ENCODE peak calls at places on chromosomes 5 and 9, in six cellular contexts. D, A, O, S, M and L are unnamed samples.
A peak's percentile ranks its signal among the peaks of the same experiment; 100 is the strongest.

GRCh38 chr9:114289571-114290481 is 33.1 kb upstream of the ORM1 start:
- DNase-seq in D (peak; percentile 7), A (no peak), O (no peak), S (no peak), M (peak; percentile 52), L (no peak)

GRCh38 chr9:130179508-130179907 is 7.3 kb downstream of the NCS1 start:
- DNase-seq in D (no peak), A (no peak), O (no peak), S (no peak), M (no peak), L (no peak)

GRCh38 chr5:181241393-181241975 is 2.2 kb downstream of the RACK1 start:
- DNase-seq in D (no peak), A (no peak), O (peak; percentile 65), S (no peak), M (no peak), L (peak; percentile 73)

GRCh38 chr9:71766663-71767062 is 1.6 kb downstream of the CEMIP2 start:
- DNase-seq in D (no peak), A (no peak), O (peak; percentile 70), S (no peak), M (no peak), L (no peak)

GRCh38 chr9:129281506-129282145 is 103.6 kb upstream of the IER5L start:
- DNase-seq in D (peak; percentile 12), A (no peak), O (no peak), S (no peak), M (peak; percentile 53), L (no peak)

GRCh38 chr9:77848428-77848827 is 183.2 kb downstream of the GNAQ start:
- DNase-seq in D (no peak), A (no peak), O (no peak), S (no peak), M (no peak), L (no peak)

GRCh38 chr5:54704825-54705224 is 187.3 kb downstream of the SNX18 start:
- DNase-seq in D (no peak), A (no peak), O (no peak), S (no peak), M (no peak), L (no peak)

GRCh38 chr9:748861-749497 is 92.5 kb upstream of the DMRT1 start:
- DNase-seq in D (no peak), A (no peak), O (no peak), S (no peak), M (no peak), L (no peak)

GRCh38 chr9:928363-929042 is 48.0 kb upstream of the DMRT3 start:
- DNase-seq in D (no peak), A (peak; percentile 21), O (peak; percentile 60), S (peak; percentile 53), M (no peak), L (no peak)

GRCh38 chr9:37056086-37056485 is 22.0 kb upstream of the PAX5 start:
- DNase-seq in D (no peak), A (no peak), O (no peak), S (no peak), M (no peak), L (no peak)

GRCh38 chr5:110321117-110321516 is 405.4 kb downstream of the TMEM232 start:
- DNase-seq in D (no peak), A (no peak), O (no peak), S (no peak), M (no peak), L (no peak)

GRCh38 chr5:79516986-79517385 is 3.1 kb upstream of the HOMER1 start:
- DNase-seq in D (no peak), A (no peak), O (no peak), S (no peak), M (no peak), L (no peak)

GRCh38 chr9:126383395-126384104 is 56.9 kb downstream of the MVB12B start:
- DNase-seq in D (no peak), A (no peak), O (no peak), S (no peak), M (no peak), L (no peak)

GRCh38 chr9:126379661-126380365 is 53.2 kb downstream of the MVB12B start:
- DNase-seq in D (no peak), A (no peak), O (no peak), S (no peak), M (no peak), L (no peak)

GRCh38 chr9:126378761-126379160 is 52.1 kb downstream of the MVB12B start:
- DNase-seq in D (no peak), A (no peak), O (no peak), S (no peak), M (no peak), L (no peak)

GRCh38 chr9:126377521-126377920 is 50.9 kb downstream of the MVB12B start:
- DNase-seq in D (no peak), A (no peak), O (no peak), S (no peak), M (no peak), L (no peak)

DNA sequence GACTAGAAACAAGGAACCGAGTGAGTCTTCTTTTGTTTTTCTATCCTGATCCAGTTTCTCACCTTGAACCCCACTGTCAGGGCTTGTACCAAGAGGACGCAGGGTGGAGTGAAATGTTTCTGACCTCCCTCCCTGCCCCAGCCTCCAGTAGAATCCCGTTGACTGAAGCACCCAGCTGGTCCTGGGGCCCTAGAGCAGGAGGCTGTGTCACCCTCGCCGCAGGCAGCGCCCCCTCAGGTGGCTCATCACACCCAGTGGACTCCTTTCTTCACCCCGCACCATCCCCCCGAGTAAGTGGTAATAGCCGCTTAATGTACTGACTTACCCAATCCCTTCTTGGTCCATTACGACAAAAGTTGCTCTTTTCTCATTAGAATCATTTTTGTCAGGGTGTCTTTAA is 53.8 kb downstream of the MVB12B start:
- DNase-seq in D (no peak), A (no peak), O (no peak), S (no peak), M (no peak), L (no peak)
- TF ChIP-seq CTCF in D (no peak), A (no peak), O (no peak), S (no peak), M (no peak), L (no peak)

GRCh38 chr9:18207735-18208134 is 266.2 kb upstream of the ADAMTSL1 start:
- DNase-seq in D (no peak), A (no peak), O (no peak), S (no peak), M (no peak), L (no peak)

GRCh38 chr9:18202924-18203323 is 271.0 kb upstream of the ADAMTSL1 start:
- DNase-seq in D (no peak), A (no peak), O (no peak), S (no peak), M (no peak), L (no peak)

GRCh38 chr9:18208166-18209059 is 265.5 kb upstream of the ADAMTSL1 start:
- DNase-seq in D (peak; percentile 17), A (peak; percentile 41), O (peak; percentile 79), S (peak; percentile 62), M (peak; percentile 56), L (no peak)
- TF ChIP-seq CTCF in D (peak; percentile 37), A (peak; percentile 64), O (peak; percentile 75), S (peak; percentile 23), M (peak; percentile 49), L (no peak)

GRCh38 chr5:179274321-179275315 is 70.6 kb downstream of the ADAMTS2 start:
- DNase-seq in D (no peak), A (no peak), O (no peak), S (no peak), M (peak; percentile 28), L (peak; percentile 28)
- TF ChIP-seq CTCF in D (no peak), A (no peak), O (no peak), S (no peak), M (no peak), L (no peak)

GRCh38 chr5:109141499-109142200 is 268.1 kb downstream of the PJA2 start:
- DNase-seq in D (no peak), A (no peak), O (no peak), S (peak; percentile 12), M (no peak), L (no peak)
- TF ChIP-seq CTCF in D (no peak), A (no peak), O (no peak), S (no peak), M (no peak), L (no peak)

GRCh38 chr9:19517202-19517942 is 108.6 kb downstream of the ACER2 start:
- DNase-seq in D (no peak), A (peak; percentile 35), O (no peak), S (peak; percentile 78), M (no peak), L (no peak)
- TF ChIP-seq CTCF in D (no peak), A (peak; percentile 22), O (no peak), S (peak; percentile 49), M (no peak), L (peak; percentile 11)

GRCh38 chr5:93596676-93597441 is 13.8 kb downstream of the NR2F1 start:
- DNase-seq in D (no peak), A (peak; percentile 57), O (no peak), S (peak; percentile 81), M (peak; percentile 74), L (no peak)
- TF ChIP-seq CTCF in D (no peak), A (peak; percentile 31), O (no peak), S (no peak), M (no peak), L (no peak)

DNA sequence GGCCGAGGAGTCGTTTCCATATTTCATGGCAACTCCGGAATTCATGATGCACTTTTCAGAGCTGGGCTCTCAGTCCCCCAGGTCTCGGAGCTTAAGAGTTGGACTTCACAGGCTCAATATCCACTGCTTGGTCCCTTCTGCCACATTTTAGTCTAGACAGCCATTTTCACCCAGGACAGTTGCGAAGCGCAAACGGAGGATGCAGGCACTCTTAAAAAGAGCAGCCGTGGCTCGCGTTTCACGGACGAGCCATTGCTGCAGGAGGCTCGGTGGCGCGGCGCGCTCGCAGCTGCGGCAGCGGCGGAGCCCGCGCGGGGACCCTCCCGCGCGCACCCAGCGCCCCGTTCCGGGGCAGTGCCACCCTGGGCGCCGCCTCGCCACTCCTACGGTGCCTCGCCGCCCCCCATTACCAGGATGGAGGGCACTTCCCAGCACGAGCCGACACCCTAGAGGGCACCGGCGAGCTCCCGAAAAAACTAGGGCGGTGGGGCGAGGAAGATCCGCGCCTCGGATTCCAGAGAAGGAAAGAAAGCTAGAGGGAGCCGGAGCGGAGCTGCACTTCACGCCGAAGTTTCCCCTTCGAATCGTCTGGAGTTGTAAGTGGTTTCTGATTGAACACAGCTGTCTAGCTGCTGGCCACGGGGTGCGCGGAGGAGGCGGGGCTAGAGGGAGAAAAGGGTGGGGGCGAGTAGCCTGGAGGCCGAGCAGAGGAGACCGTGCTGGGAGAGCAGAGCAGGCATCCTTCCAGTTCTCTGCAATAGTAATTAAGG is 140.3 kb downstream of the TSSK1B start:
- DNase-seq in D (peak; percentile 95), A (peak; percentile 89), O (peak; percentile 92), S (peak; percentile 87), M (peak; percentile 87), L (no peak)
- TF ChIP-seq CTCF in D (peak; percentile 30), A (no peak), O (peak; percentile 20), S (no peak), M (peak; percentile 22), L (no peak)